ENCODE peak calls at places on chromosomes 16 and 17, in four cellular contexts. U is GM12878, Z is K562, J is HepG2. Q is an unnamed sample.

GRCh38 chr16:9047689-9048301 is 43.6 kb upstream of the HAPSTR1 start:
- DNase-seq in U (peak), Z (peak), J (peak), Q (no peak)

GRCh38 chr17:16255481-16255901 is 38.5 kb downstream of the PIGL start:
- DNase-seq in J (peak), Z (no peak), U (no peak), Q (no peak)

GRCh38 chr17:21190078-21190477 is 23.9 kb downstream of the TMEM11 start:
- DNase-seq in J (no peak), Z (no peak), U (no peak), Q (no peak)

GRCh38 chr17:35577826-35578194 is 561 bp downstream of the PEX12 start:
- DNase-seq in J (no peak), Z (peak), U (no peak), Q (peak)

GRCh38 chr17:57629886-57630285 is 115.2 kb downstream of the CCDC182 start:
- DNase-seq in Z (no peak), J (no peak), U (no peak), Q (no peak)

GRCh38 chr16:15484662-15485061 is 50.3 kb downstream of the BMERB1 start:
- DNase-seq in Z (no peak), U (no peak), J (peak), Q (no peak)

GRCh38 chr17:76909971-76910760 is 42.0 kb downstream of the MGAT5B start:
- DNase-seq in U (no peak), J (peak), Z (peak), Q (no peak)

GRCh38 chr16:3112058-3112880 is at the start of gene ZNF205:
- DNase-seq in J (peak), U (no peak), Z (peak), Q (peak)

GRCh38 chr17:42027961-42028790 is 8.3 kb downstream of the NKIRAS2 start:
- DNase-seq in J (peak), U (no peak), Z (peak), Q (no peak)

GRCh38 chr16:50464325-50465290 is 83.6 kb upstream of the NKD1 start:
- DNase-seq in Z (no peak), J (no peak), U (no peak), Q (no peak)

DNA sequence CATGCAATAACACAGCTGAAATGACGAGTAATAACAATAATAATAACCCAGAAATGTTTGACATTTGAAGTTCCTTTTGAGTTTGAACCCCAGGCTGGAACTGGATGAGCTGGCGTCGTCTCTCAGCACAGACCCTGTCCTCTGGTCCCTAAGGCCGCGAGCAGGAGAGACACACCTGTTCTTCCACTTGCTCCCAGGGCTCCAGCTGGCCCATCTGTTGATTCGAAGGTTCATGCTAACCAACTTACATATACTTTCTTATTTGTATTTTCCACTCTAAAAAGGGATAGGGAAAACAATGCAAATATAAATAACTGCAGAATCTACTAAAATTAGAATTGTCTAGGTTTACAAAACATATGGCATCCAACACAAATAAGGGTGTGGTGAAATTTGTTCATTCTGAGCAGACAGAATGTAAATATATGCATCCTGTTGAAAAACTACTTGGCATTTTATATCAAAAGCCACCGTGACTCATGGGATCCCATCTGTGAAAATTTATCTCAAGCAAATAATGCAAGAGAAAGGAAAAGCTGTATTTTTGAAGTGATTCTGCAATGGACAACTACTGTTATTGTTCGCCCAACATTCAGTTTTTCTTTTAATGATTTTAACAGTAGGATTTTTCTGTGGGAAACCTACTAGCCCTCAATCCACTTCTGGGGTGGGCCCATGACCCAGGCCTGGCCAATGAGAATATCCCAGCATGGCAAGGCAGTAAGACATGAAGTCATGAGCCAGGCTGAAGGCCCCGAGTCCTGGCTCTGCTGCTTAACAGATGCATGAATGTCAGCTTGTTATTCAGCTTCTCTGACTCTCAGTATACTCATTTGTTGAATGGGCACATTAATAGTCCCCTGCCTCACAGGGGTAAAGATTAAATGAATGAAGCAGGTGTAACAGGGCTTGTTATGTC is 13.2 kb upstream of the RGS9 start:
- DNase-seq in J (no peak), U (no peak), Z (no peak), Q (no peak)
- TF ChIP-seq NFIC in J (no peak), U (no peak), Z (no peak), Q (no peak)

GRCh38 chr17:3750296-3750695 is 26.6 kb downstream of the HASPIN start:
- DNase-seq in J (no peak), Z (no peak), U (no peak), Q (no peak)
- TF ChIP-seq NFIC in J (no peak), Z (no peak), U (no peak), Q (no peak)

GRCh38 chr17:2564876-2565275 is 28.6 kb upstream of the PAFAH1B1 start:
- DNase-seq in U (no peak), Z (no peak), J (peak), Q (no peak)
- TF ChIP-seq NFIC in U (no peak), Z (no peak), J (no peak), Q (no peak)

DNA sequence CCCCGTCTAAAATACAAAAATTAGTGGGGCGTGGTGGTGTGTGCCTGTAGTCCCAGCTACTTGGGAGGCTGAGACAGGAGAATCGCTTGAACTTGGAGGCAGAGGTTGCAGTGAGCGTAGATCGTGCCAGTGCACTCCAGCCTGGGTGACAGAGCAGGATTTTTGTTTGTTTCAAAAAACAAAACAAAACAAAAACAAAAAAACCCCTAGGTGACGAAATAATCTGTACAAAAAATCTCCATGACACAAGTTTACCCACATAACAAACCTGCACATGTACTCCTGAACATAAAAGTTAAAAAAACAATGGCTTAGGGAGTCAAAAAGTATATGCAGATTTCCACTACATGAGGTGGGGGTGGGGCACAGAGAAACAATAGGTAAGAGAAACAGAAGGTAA is 140.5 kb upstream of the ASIC2 start:
- DNase-seq in U (no peak), Z (no peak), J (no peak), Q (no peak)
- TF ChIP-seq NFIC in U (no peak), Z (no peak), J (no peak), Q (no peak)

GRCh38 chr17:64063088-64063487 is 42.7 kb upstream of the ICAM2 start:
- DNase-seq in J (no peak), U (peak), Z (no peak), Q (no peak)
- TF ChIP-seq NFIC in J (no peak), U (no peak), Z (no peak), Q (no peak)

GRCh38 chr16:68859827-68860226 is 16.5 kb downstream of the TANGO6 start:
- DNase-seq in U (no peak), J (no peak), Z (no peak), Q (no peak)
- TF ChIP-seq NFIC in U (no peak), J (no peak), Z (no peak), Q (no peak)

GRCh38 chr16:87877942-87878507 is 8.7 kb upstream of the SLC7A5 start:
- DNase-seq in U (no peak), Z (no peak), J (no peak), Q (no peak)
- TF ChIP-seq NFIC in U (no peak), Z (no peak), J (no peak), Q (no peak)